ENCODE peak calls at places on chromosome 1, in nine cellular contexts. K is aorta; V is PC-3; A is heart left ventricle; Q is mucosa of descending colon; Y is A549; X is CD8-positive, alpha-beta T cell; P is ovary; F is right atrium auricular region. J is an unnamed sample.

GRCh38 chr1:234975122-234975940 is 153.3 kb downstream of the TOMM20 start:
- DNase-seq in X (no peak), F (no peak), P (no peak), Y (peak; percentile 99), K (no peak), A (no peak), V (peak; percentile 97), Q (no peak), J (no peak)

GRCh38 chr1:235527196-235527814 is 23.1 kb upstream of the B3GALNT2 start:
- DNase-seq in K (no peak), Q (no peak), A (no peak), Y (no peak), V (no peak), F (peak; percentile 38), X (no peak), P (no peak), J (no peak)

GRCh38 chr1:91569411-91570104 is 68.9 kb downstream of the CDC7 start:
- DNase-seq in Y (peak; percentile 46), X (no peak), F (peak; percentile 97), V (peak; percentile 85), Q (peak; percentile 53), A (peak; percentile 94), P (no peak), K (peak; percentile 94), J (peak; percentile 92)

GRCh38 chr1:234618726-234619049 is 8.7 kb upstream of the IRF2BP2 start:
- DNase-seq in Y (no peak), A (no peak), X (no peak), K (no peak), Q (no peak), P (no peak), V (no peak), F (no peak), J (no peak)

GRCh38 chr1:241799414-241799813 is 48.6 kb upstream of the EXO1 start:
- DNase-seq in K (no peak), Y (no peak), Q (no peak), X (no peak), A (no peak), V (no peak), F (no peak), P (no peak), J (no peak)

GRCh38 chr1:178344513-178345077 is 152.2 kb downstream of the CLEC20A start:
- DNase-seq in P (no peak), Y (peak; percentile 62), V (peak; percentile 66), X (no peak), K (no peak), Q (peak; percentile 63), A (no peak), F (no peak), J (no peak)

GRCh38 chr1:220455559-220455958 is 72.4 kb upstream of the MARK1 start:
- DNase-seq in Q (no peak), P (no peak), V (no peak), X (no peak), A (no peak), Y (no peak), F (no peak), K (no peak), J (no peak)

GRCh38 chr1:101158424-101158823 is 78.4 kb upstream of the S1PR1 start:
- DNase-seq in F (no peak), Q (no peak), X (no peak), Y (no peak), P (no peak), K (no peak), A (no peak), V (no peak), J (no peak)

GRCh38 chr1:171446396-171446795 is 38.9 kb upstream of the PRRC2C start:
- DNase-seq in Y (no peak), V (no peak), P (no peak), Q (no peak), X (no peak), K (no peak), F (no peak), A (no peak), J (no peak)

GRCh38 chr1:207077470-207078377 is 10.9 kb upstream of the C4BPB start:
- DNase-seq in A (peak; percentile 41), V (peak; percentile 98), Y (peak; percentile 78), P (no peak), F (peak; percentile 77), X (peak; percentile 77), K (no peak), Q (peak; percentile 87), J (no peak)

GRCh38 chr1:229199892-229200291 is 71.0 kb upstream of the RAB4A start:
- DNase-seq in X (no peak), Q (peak; percentile 58), V (peak; percentile 12), P (no peak), A (peak; percentile 34), Y (no peak), K (no peak), F (no peak), J (peak; percentile 61)

GRCh38 chr1:205610036-205610435 is 21.8 kb downstream of the ELK4 start:
- DNase-seq in Q (no peak), V (peak; percentile 56), P (no peak), K (no peak), X (no peak), Y (no peak), F (no peak), A (no peak), J (no peak)

GRCh38 chr1:25020173-25020840 is 90.2 kb upstream of the RUNX3 start:
- DNase-seq in K (no peak), Q (no peak), A (no peak), X (no peak), P (no peak), V (no peak), Y (no peak), F (no peak), J (no peak)

GRCh38 chr1:36343651-36344394 is 20.4 kb upstream of the EVA1B start:
- DNase-seq in A (no peak), F (no peak), K (no peak), X (no peak), Q (no peak), V (no peak), Y (no peak), P (no peak), J (peak; percentile 19)

GRCh38 chr1:162502928-162503327 is 5.3 kb downstream of the UHMK1 start:
- DNase-seq in X (no peak), Q (no peak), A (no peak), F (no peak), Y (no peak), K (no peak), P (no peak), V (peak; percentile 81), J (no peak)

DNA sequence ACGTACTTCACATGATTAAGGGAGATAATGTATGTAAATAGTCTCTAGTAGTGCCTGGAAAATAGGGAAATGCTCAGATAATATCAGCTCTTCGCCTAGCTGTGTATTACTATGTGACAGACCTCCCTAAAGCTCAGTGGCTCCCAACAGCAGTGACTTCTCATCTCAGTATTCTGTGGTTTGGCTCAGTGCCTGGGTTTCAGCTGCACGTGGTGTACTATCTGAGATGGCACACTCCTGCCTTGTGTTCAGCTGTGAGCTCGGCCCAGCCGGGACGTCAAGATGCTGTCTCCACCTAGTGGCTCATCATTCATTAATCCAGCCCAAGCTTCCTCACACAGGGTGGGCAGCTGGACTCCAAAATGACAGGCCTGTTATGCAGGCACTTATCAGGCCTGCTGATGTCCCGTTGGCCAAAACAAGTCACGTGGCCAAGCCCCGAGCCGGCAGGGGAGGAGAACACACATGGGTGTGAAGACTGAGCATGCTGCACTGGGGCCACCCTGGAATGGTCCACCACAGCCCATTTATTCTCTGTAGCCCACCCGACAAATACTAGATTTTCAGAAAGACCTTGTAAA is 17.8 kb downstream of the SLFNL1 start:
- DNase-seq in A (peak; percentile 96), V (peak; percentile 99), K (peak; percentile 93), Y (peak; percentile 90), F (peak; percentile 98), X (peak; percentile 90), Q (peak; percentile 94), P (peak; percentile 92), J (peak; percentile 94)
- H3K4me1 ChIP-seq in A (peaks cover 2% of the 10 kb centered on the region), V (peaks cover 18% of the 10 kb centered on the region), K (no peaks in the 10 kb centered on the region), Y (peaks cover 85% of the 10 kb centered on the region), F (no peaks in the 10 kb centered on the region), X (peaks cover 15% of the 10 kb centered on the region), Q (peaks cover 6% of the 10 kb centered on the region), P (peaks cover 4% of the 10 kb centered on the region), J (peaks cover 4% of the 10 kb centered on the region)

DNA sequence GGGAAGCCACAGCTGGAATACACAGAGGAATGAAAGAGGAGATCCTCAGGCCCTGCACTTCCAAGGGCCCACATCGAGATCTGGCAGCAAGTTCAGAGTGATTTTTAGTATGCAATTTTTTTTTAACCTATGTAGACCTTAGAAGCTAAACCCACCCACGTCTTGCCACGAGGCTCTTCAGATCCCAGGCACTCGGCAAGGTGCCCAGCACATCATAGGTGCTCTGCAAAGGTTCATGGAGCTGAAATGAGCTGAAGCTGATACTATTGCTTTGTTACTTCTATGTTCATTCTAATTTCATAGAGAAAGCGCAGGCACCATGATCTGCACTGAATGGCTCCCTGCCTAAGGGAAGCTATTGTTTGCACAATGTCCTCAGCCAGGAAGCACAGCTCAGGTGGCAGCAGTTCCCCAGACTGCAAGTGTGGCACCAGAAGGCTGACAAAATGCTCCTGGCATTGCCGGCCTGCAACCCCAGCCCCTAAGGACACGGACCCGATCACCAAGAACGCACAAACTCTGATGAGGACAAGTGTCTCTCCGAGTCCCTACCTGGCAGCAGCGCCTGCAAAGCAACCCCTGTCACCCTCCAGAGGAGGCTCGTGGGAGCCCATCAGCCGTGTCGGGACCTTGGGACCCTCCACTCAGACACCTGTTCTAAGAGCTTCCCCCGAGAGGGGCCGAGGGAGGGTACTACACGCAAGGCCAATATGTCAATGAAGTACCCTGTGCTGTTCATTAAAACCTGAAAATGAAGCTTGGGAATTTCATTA is 264.2 kb downstream of the NPHP4 start:
- DNase-seq in Y (no peak), Q (no peak), F (no peak), A (no peak), X (no peak), K (no peak), P (no peak), V (no peak), J (no peak)
- H3K9me3 ChIP-seq in Y (no peaks in the 10 kb centered on the region), Q (no peaks in the 10 kb centered on the region), F (no peaks in the 10 kb centered on the region), A (no peaks in the 10 kb centered on the region), X (no peaks in the 10 kb centered on the region), K (no peaks in the 10 kb centered on the region), P (no peaks in the 10 kb centered on the region), V (no peaks in the 10 kb centered on the region), J (no peaks in the 10 kb centered on the region)

GRCh38 chr1:213720032-213720431 is 267.7 kb upstream of the PROX1 start:
- DNase-seq in K (no peak), A (no peak), F (no peak), X (no peak), Q (no peak), P (no peak), Y (no peak), V (no peak), J (no peak)
- H3K4me3 ChIP-seq in K (no peak overlapping the region), A (no peak overlapping the region), F (no peak overlapping the region), X (no peak overlapping the region), Q (no peak overlapping the region), P (no peak overlapping the region), Y (no peak overlapping the region), V (no peak overlapping the region), J (no peak overlapping the region)

DNA sequence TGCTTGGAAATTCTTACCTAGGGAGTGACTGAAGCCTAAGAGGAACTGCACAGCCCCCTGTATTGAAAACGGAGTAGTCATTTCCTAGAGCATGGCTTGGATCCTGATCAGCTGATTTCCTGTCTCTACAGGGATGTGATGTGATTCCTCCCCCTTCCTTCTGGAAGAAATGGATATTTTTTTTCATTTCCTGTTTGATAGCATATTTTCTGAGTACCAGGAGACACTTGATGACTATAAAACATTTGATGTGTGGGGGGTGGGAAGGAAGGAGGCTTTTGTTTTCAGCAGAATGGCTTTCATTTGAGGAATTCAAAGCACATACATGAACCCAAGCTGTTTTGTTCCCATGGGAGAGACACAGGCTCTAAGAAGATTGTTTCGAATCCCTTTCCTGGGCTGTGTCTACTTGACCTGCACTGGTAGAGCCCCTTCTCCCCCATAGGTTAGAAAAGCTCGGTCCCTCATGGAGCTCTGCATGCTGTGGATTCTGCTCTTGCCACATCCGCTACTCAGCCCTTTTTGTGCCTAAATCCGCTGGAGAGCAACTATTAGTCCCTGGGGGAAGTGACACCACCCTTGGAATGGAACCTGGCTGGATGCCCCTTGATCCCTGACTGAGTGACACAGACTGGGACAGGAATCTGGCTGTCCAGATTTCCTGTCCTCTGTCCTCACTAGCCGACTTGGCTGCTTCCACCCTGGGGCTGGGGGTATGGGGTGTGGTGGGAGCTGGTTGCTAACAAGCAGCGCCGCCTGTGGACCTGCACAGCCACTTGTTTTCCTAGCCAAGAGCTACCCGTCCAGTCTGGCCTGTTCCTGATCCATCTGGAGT is 71.8 kb upstream of the MACF1 start:
- DNase-seq in Y (peak; percentile 55), V (peak; percentile 94), Q (peak; percentile 75), P (peak; percentile 44), F (peak; percentile 79), X (no peak), K (peak; percentile 86), A (peak; percentile 75), J (peak; percentile 87)
- H3K4me1 ChIP-seq in Y (peaks cover 64% of the 10 kb centered on the region), V (peaks cover 62% of the 10 kb centered on the region), Q (peaks cover 44% of the 10 kb centered on the region), P (peaks cover 5% of the 10 kb centered on the region), F (no peaks in the 10 kb centered on the region), X (no peaks in the 10 kb centered on the region), K (peaks cover 10% of the 10 kb centered on the region), A (peaks cover 5% of the 10 kb centered on the region), J (peaks cover 10% of the 10 kb centered on the region)

J was measured in right cardiac atrium.